ENCODE peak calls at places on chromosomes 1 and 21, in nine cellular contexts. Y is astrocyte of the spinal cord, J is GM23338, O is left colon, D is A549, U is KG1, R is NCI-H2171 treated with DMSO at 0.1 percent for 48 hours, P is cerebellum, W is T1000. A is an unnamed sample.
A peak's percentile ranks its signal among the peaks of the same experiment; 100 is the strongest.

GRCh38 chr1:228318823-228319241 is 87.8 kb downstream of the TRIM11 start:
- DNase-seq in Y (no peak), J (no peak), O (peak; percentile 6), D (no peak), U (no peak), R (no peak), P (no peak), W (no peak), A (no peak)

GRCh38 chr21:41802185-41802584 is 35.3 kb upstream of the RIPK4 start:
- DNase-seq in Y (peak; percentile 3), J (no peak), O (no peak), D (no peak), U (no peak), R (no peak), P (no peak), W (no peak), A (no peak)

GRCh38 chr1:35605071-35605881 is 32.2 kb downstream of the TFAP2E start:
- DNase-seq in Y (peak; percentile 16), J (no peak), O (no peak), D (no peak), U (no peak), R (no peak), P (no peak), W (no peak), A (no peak)

GRCh38 chr1:218591966-218592365 is 246.8 kb downstream of the TGFB2 start:
- DNase-seq in Y (no peak), J (no peak), O (no peak), D (no peak), U (no peak), R (no peak), P (no peak), W (no peak), A (no peak)

GRCh38 chr1:212162635-212163034 is 122.6 kb upstream of the PPP2R5A start:
- DNase-seq in Y (peak; percentile 71), J (no peak), O (no peak), D (no peak), U (peak; percentile 40), R (peak; percentile 55), P (no peak), W (peak; percentile 35), A (no peak)

GRCh38 chr1:175978476-175978875 is 228.6 kb downstream of the COP1 start:
- DNase-seq in Y (peak; percentile 24), J (no peak), O (no peak), D (no peak), U (no peak), R (no peak), P (no peak), W (no peak), A (no peak)

GRCh38 chr1:48203287-48203900 is 19.1 kb upstream of the SLC5A9 start:
- DNase-seq in Y (peak; percentile 25), J (peak; percentile 71), O (no peak), D (peak; percentile 20), U (no peak), R (peak; percentile 60), P (peak; percentile 16), W (no peak), A (peak; percentile 56)

GRCh38 chr1:54806931-54807611 is 5.9 kb upstream of the TTC22 start:
- DNase-seq in Y (no peak), J (no peak), O (no peak), D (no peak), U (no peak), R (no peak), P (no peak), W (no peak), A (no peak)

GRCh38 chr1:97210302-97210701 is 488.7 kb downstream of the PTBP2 start:
- DNase-seq in Y (no peak), J (no peak), O (no peak), D (no peak), U (no peak), R (no peak), P (no peak), W (no peak), A (no peak)

GRCh38 chr1:241881444-241881843 is 33.4 kb downstream of the EXO1 start:
- DNase-seq in Y (no peak), J (no peak), O (no peak), D (no peak), U (no peak), R (no peak), P (no peak), W (no peak), A (no peak)

GRCh38 chr1:228088586-228089498 is 6.3 kb downstream of the ARF1 start:
- DNase-seq in Y (no peak), J (no peak), O (no peak), D (no peak), U (no peak), R (no peak), P (no peak), W (no peak), A (no peak)

GRCh38 chr21:38985423-38986378 is 180.0 kb downstream of the ETS2 start:
- DNase-seq in Y (peak; percentile 84), J (no peak), O (peak; percentile 72), D (no peak), U (peak; percentile 78), R (peak; percentile 98), P (no peak), W (no peak), A (no peak)

GRCh38 chr1:218751208-218751948 is 406.2 kb downstream of the TGFB2 start:
- DNase-seq in Y (no peak), J (no peak), O (no peak), D (no peak), U (no peak), R (no peak), P (no peak), W (no peak), A (no peak)

GRCh38 chr1:150813028-150813707 is 5.1 kb upstream of the CTSK start:
- DNase-seq in Y (peak; percentile 68), J (peak; percentile 64), O (peak; percentile 65), D (peak; percentile 75), U (no peak), R (no peak), P (no peak), W (no peak), A (peak; percentile 57)

GRCh38 chr1:153985984-153986761 is at the start of gene RAB13:
- DNase-seq in Y (peak; percentile 85), J (peak; percentile 91), O (peak; percentile 91), D (peak; percentile 84), U (no peak), R (no peak), P (peak; percentile 50), W (peak; percentile 68), A (peak; percentile 80)

GRCh38 chr1:39321979-39322378 is 117.5 kb downstream of the MACF1 start:
- DNase-seq in Y (no peak), J (no peak), O (no peak), D (no peak), U (no peak), R (no peak), P (no peak), W (no peak), A (no peak)

GRCh38 chr1:216420746-216421145 is 2.5 kb downstream of the USH2A start:
- DNase-seq in Y (no peak), J (no peak), O (no peak), D (no peak), U (no peak), R (no peak), P (no peak), W (no peak), A (no peak)

GRCh38 chr1:15705184-15705566 is 21.1 kb downstream of the PLEKHM2 start:
- DNase-seq in Y (no peak), J (no peak), O (no peak), D (no peak), U (no peak), R (no peak), P (no peak), W (no peak), A (no peak)